ENCODE peak calls at places on chromosomes 4 and X, in ten cellular contexts. Y is neural progenitor cell, N is H1, L is MM.1S, M is GM23248, Z is PC-3, W is DND-41, G is mammary epithelial cell, Q is endothelial cell of umbilical vein, S is HepG2. E is an unnamed sample. For H3K36me3 and H3K27me3, the result is how much of the 10 kb centered on the place peaks cover.

GRCh38 chr4:53931423-53932060 is 132.9 kb downstream of the CHIC2 start:
- DNase-seq in Y (no peak), N (no peak), L (no peak), M (peak), Z (no peak), W (no peak), G (no peak), Q (no peak), S (no peak), E (no peak)

GRCh38 chrX:15310117-15310516 is 5.3 kb downstream of the ASB11 start:
- DNase-seq in Y (no peak), N (no peak), L (no peak), M (peak), Z (peak), W (no peak), G (no peak), Q (peak), S (no peak), E (peak)

GRCh38 chrX:120517936-120518335 is 42.8 kb downstream of the CUL4B start:
- DNase-seq in Y (no peak), N (no peak), L (no peak), M (peak), Z (peak), W (no peak), G (peak), Q (peak), S (no peak), E (no peak)

GRCh38 chrX:16033336-16033735 is 90.0 kb upstream of the GRPR start:
- DNase-seq in Y (no peak), N (no peak), L (no peak), M (peak), Z (no peak), W (no peak), G (no peak), Q (no peak), S (no peak), E (no peak)

GRCh38 chrX:116499780-116500179 is 37.0 kb upstream of the CT83 start:
- DNase-seq in Y (no peak), N (no peak), L (no peak), M (peak), Z (peak), W (no peak), G (peak), Q (no peak), S (no peak), E (peak)

GRCh38 chrX:47483310-47484268 is 567 bp upstream of the ZNF41 start:
- DNase-seq in Y (peak), N (no peak), L (no peak), M (peak), Z (peak), W (no peak), G (peak), Q (peak), S (peak), E (peak)

GRCh38 chr4:108398836-108399235 is 221.5 kb upstream of the RPL34 start:
- DNase-seq in Y (no peak), N (no peak), L (no peak), M (no peak), Z (no peak), W (no peak), G (no peak), Q (no peak), S (no peak), E (no peak)

GRCh38 chr4:75745192-75745591 is 20.8 kb downstream of the USO1 start:
- DNase-seq in Y (no peak), N (no peak), L (no peak), M (peak), Z (no peak), W (no peak), G (peak), Q (peak), S (peak), E (no peak)

GRCh38 chr4:7368296-7368695 is 66.4 kb downstream of the PSAPL1 start:
- DNase-seq in Y (no peak), N (no peak), L (no peak), M (no peak), Z (no peak), W (no peak), G (no peak), Q (no peak), S (no peak), E (no peak)

GRCh38 chr4:148124512-148124911 is 317.7 kb downstream of the NR3C2 start:
- DNase-seq in Y (no peak), N (no peak), L (no peak), M (no peak), Z (no peak), W (no peak), G (no peak), Q (no peak), S (no peak), E (no peak)

GRCh38 chrX:11768039-11768438 is 10.0 kb downstream of the MSL3 start:
- DNase-seq in Y (no peak), N (no peak), L (no peak), M (no peak), Z (no peak), W (no peak), G (no peak), Q (no peak), S (no peak), E (no peak)

GRCh38 chrX:149371984-149372383 is 133.1 kb downstream of the IDS start:
- DNase-seq in Y (no peak), N (no peak), L (no peak), M (no peak), Z (no peak), W (no peak), G (no peak), Q (no peak), S (no peak), E (no peak)

GRCh38 chrX:110087485-110088356 is 84.8 kb downstream of the TMEM164 start:
- DNase-seq in Y (no peak), N (no peak), L (no peak), M (peak), Z (peak), W (no peak), G (peak), Q (peak), S (no peak), E (peak)

GRCh38 chrX:18119856-18120255 is 100.8 kb downstream of the BEND2 start:
- DNase-seq in Y (no peak), N (no peak), L (no peak), M (no peak), Z (peak), W (no peak), G (no peak), Q (no peak), S (no peak), E (no peak)

GRCh38 chrX:129693343-129693742 is 38.6 kb upstream of the APLN start:
- DNase-seq in Y (no peak), N (no peak), L (no peak), M (no peak), Z (no peak), W (no peak), G (no peak), Q (no peak), S (peak), E (no peak)

GRCh38 chr4:24806206-24806990 is 11.0 kb downstream of the SOD3 start:
- DNase-seq in Y (no peak), N (no peak), L (no peak), M (no peak), Z (no peak), W (no peak), G (no peak), Q (no peak), S (no peak), E (no peak)

GRCh38 chr4:61359301-61359700 is 159.2 kb downstream of the ADGRL3 start:
- DNase-seq in Y (no peak), N (no peak), L (no peak), M (no peak), Z (no peak), W (no peak), G (no peak), Q (no peak), S (no peak), E (no peak)
- TF ChIP-seq EZH2 in Y (no peak), N (no peak), L (no peak), M (no peak), Z (no peak), W (no peak), G (no peak), Q (no peak), S (no peak), E (no peak)

GRCh38 chr4:17597517-17597916 is 16.9 kb upstream of the MED28 start:
- DNase-seq in Y (no peak), N (no peak), L (no peak), M (peak), Z (peak), W (peak), G (peak), Q (peak), S (no peak), E (no peak)

GRCh38 chr4:17599826-17600225 is 14.6 kb upstream of the MED28 start:
- DNase-seq in Y (no peak), N (no peak), L (no peak), M (peak), Z (no peak), W (no peak), G (no peak), Q (no peak), S (no peak), E (no peak)

DNA sequence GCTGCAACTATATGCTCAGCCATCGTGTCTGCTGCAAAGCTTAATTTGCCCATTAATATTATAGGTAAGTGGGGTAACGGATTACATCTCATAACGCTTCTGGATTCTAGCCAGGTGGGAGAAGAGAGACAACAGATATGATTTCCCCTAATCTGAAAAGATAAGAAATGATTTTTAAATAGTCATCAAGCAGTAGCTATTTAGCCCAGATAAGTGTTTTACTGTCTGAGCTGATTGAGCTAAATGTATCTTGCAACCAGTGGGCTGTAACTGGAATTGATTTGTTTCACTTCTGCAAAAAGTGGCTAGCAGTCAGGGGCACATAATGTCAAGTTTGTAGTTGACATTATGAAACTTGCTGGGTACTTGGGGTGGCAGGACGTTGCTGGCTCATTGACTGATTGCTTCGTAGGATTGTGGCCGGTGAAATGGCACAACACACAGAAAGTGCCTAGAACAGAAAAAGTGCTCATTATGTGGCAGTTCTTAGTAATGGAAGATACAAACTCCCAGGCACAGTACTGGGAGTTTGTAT is 18.5 kb downstream of the LAP3 start:
- DNase-seq in Y (no peak), N (no peak), L (peak), M (no peak), Z (no peak), W (no peak), G (no peak), Q (no peak), S (no peak), E (no peak)
- H3K36me3 ChIP-seq in Y (under half), N (under half), L (under half), M (under half), Z (under half), W (under half), G (under half), Q (under half), S (half or more), E (under half)

GRCh38 chr4:146648384-146648783 is 9.7 kb downstream of the POU4F2 start:
- DNase-seq in Y (peak), N (no peak), L (no peak), M (no peak), Z (no peak), W (no peak), G (no peak), Q (no peak), S (no peak), E (no peak)

GRCh38 chr4:146647615-146648383 is 9.1 kb downstream of the POU4F2 start:
- DNase-seq in Y (peak), N (no peak), L (no peak), M (peak), Z (no peak), W (no peak), G (no peak), Q (no peak), S (no peak), E (peak)

GRCh38 chr4:146643812-146644401 is 5.2 kb downstream of the POU4F2 start:
- DNase-seq in Y (peak), N (no peak), L (peak), M (peak), Z (peak), W (no peak), G (peak), Q (peak), S (peak), E (peak)

GRCh38 chr4:146649232-146649631 is 10.5 kb downstream of the POU4F2 start:
- DNase-seq in Y (no peak), N (no peak), L (no peak), M (no peak), Z (no peak), W (no peak), G (no peak), Q (no peak), S (no peak), E (no peak)

DNA sequence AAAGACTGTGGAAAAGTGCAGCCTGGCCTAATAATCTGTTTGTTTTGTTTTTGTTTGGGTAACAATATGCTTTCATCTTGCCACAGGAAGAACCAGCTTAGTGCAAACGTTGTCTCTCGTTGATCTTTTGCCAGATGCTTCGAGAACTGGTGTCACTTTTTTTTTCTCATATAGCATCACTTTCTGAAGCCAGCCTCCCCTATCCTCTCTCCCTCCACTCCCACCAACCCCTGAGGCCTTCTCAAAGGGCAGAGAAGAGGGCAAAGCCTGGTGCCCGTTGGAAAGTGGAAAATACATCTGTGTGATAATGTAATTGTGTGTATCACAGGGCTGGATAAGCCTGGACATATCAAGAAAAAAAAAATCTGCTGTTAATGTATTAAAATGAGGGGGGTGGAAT is 7.9 kb downstream of the POU4F2 start:
- DNase-seq in Y (no peak), N (no peak), L (no peak), M (no peak), Z (no peak), W (no peak), G (no peak), Q (no peak), S (no peak), E (peak)
- H3K27me3 ChIP-seq in Y (half or more), N (half or more), L (under half), M (half or more), Z (under half), W (under half), G (under half), Q (half or more), S (under half), E (under half)

GRCh38 chrX:112774142-112774541 is 66.5 kb downstream of the AMOT start:
- DNase-seq in Y (no peak), N (no peak), L (no peak), M (no peak), Z (no peak), W (no peak), G (no peak), Q (no peak), S (no peak), E (no peak)
- TF ChIP-seq EZH2 in Y (no peak), N (no peak), L (no peak), M (no peak), Z (no peak), W (no peak), G (no peak), Q (no peak), S (no peak), E (no peak)

GRCh38 chr4:84841435-84841834 is 125.1 kb downstream of the WDFY3 start:
- DNase-seq in Y (no peak), N (no peak), L (no peak), M (no peak), Z (peak), W (no peak), G (no peak), Q (peak), S (no peak), E (no peak)
- H3K36me3 ChIP-seq in Y (under half), N (under half), L (under half), M (under half), Z (under half), W (under half), G (under half), Q (under half), S (under half), E (under half)